ENCODE peak calls at places on chromosomes 13 and 19, in ten cellular contexts. V, W, P, L, I, A, C, Q, R and G are unnamed samples.
A peak's percentile ranks its signal among the peaks of the same experiment; 100 is the strongest.

GRCh38 chr13:32530841-32531253 is 7.7 kb downstream of the N4BP2L2 start:
- DNase-seq in V (peak; percentile 30), W (no peak), P (no peak), L (no peak), I (peak; percentile 83), A (peak; percentile 64), C (no peak), Q (peak; percentile 58), R (peak; percentile 59), G (peak; percentile 77)

GRCh38 chr13:30463820-30464495 is 1.8 kb downstream of the HMGB1 start:
- DNase-seq in V (peak; percentile 57), W (no peak), P (peak; percentile 56), L (peak; percentile 47), I (peak; percentile 50), A (peak; percentile 78), C (no peak), Q (no peak), R (peak; percentile 94), G (peak; percentile 68)

GRCh38 chr13:59176775-59177174 is 987.0 kb downstream of the DIAPH3 start:
- DNase-seq in V (no peak), W (no peak), P (no peak), L (peak; percentile 5), I (no peak), A (no peak), C (no peak), Q (no peak), R (peak; percentile 3), G (no peak)

GRCh38 chr19:17069249-17069648 is 6.0 kb downstream of the HAUS8 start:
- DNase-seq in V (no peak), W (no peak), P (no peak), L (no peak), I (no peak), A (no peak), C (no peak), Q (no peak), R (no peak), G (no peak)

GRCh38 chr13:44576396-44577235 is 486 bp upstream of the TSC22D1 start:
- DNase-seq in V (peak; percentile 26), W (no peak), P (peak; percentile 25), L (peak; percentile 20), I (no peak), A (no peak), C (peak; percentile 10), Q (no peak), R (peak; percentile 37), G (no peak)

GRCh38 chr19:42178791-42179500 is 38.5 kb downstream of the DEDD2 start:
- DNase-seq in V (no peak), W (no peak), P (no peak), L (no peak), I (no peak), A (no peak), C (no peak), Q (no peak), R (peak; percentile 22), G (no peak)

GRCh38 chr19:56423276-56423984 is 19.3 kb downstream of the ZNF583 start:
- DNase-seq in V (no peak), W (no peak), P (no peak), L (no peak), I (no peak), A (peak; percentile 16), C (no peak), Q (no peak), R (no peak), G (peak; percentile 16)

GRCh38 chr19:10593148-10593547 is 6.0 kb upstream of the AP1M2 start:
- DNase-seq in V (no peak), W (no peak), P (no peak), L (no peak), I (no peak), A (no peak), C (no peak), Q (no peak), R (no peak), G (no peak)

GRCh38 chr19:36775768-36776167 is 3.2 kb upstream of the ZNF850 start:
- DNase-seq in V (peak; percentile 20), W (no peak), P (peak; percentile 33), L (no peak), I (no peak), A (peak; percentile 19), C (no peak), Q (no peak), R (no peak), G (no peak)

GRCh38 chr19:13093407-13094284 is 9.0 kb downstream of the LYL1 start:
- DNase-seq in V (peak; percentile 91), W (peak; percentile 70), P (peak; percentile 83), L (peak; percentile 88), I (peak; percentile 78), A (peak; percentile 89), C (peak; percentile 75), Q (peak; percentile 60), R (peak; percentile 87), G (peak; percentile 89)

GRCh38 chr19:12967907-12968306 is 1.5 kb upstream of the DAND5 start:
- DNase-seq in V (no peak), W (no peak), P (no peak), L (no peak), I (peak; percentile 55), A (peak; percentile 61), C (no peak), Q (no peak), R (no peak), G (no peak)

GRCh38 chr19:33740811-33741396 is 55.8 kb upstream of the KCTD15 start:
- DNase-seq in V (no peak), W (no peak), P (no peak), L (peak; percentile 20), I (peak; percentile 38), A (peak; percentile 33), C (peak; percentile 24), Q (no peak), R (peak; percentile 38), G (peak; percentile 9)

GRCh38 chr19:39297931-39298634 is 1.9 kb downstream of the IFNL1 start:
- DNase-seq in V (no peak), W (no peak), P (no peak), L (no peak), I (no peak), A (no peak), C (no peak), Q (no peak), R (no peak), G (no peak)

GRCh38 chr13:77737583-77738200 is 40.2 kb downstream of the SLAIN1 start:
- DNase-seq in V (no peak), W (no peak), P (no peak), L (no peak), I (no peak), A (no peak), C (no peak), Q (no peak), R (no peak), G (no peak)

GRCh38 chr19:10923503-10924076 is 4.8 kb downstream of the YIPF2 start:
- DNase-seq in V (no peak), W (no peak), P (no peak), L (no peak), I (no peak), A (no peak), C (no peak), Q (no peak), R (no peak), G (no peak)

GRCh38 chr13:50080856-50081105 is 65.5 kb downstream of the KCNRG start:
- DNase-seq in V (no peak), W (no peak), P (no peak), L (no peak), I (peak; percentile 27), A (peak; percentile 52), C (no peak), Q (no peak), R (peak; percentile 54), G (peak; percentile 54)

GRCh38 chr19:51439021-51439465 is 19.2 kb downstream of the SIGLEC8 start:
- DNase-seq in V (no peak), W (no peak), P (no peak), L (peak; percentile 56), I (no peak), A (peak; percentile 3), C (no peak), Q (no peak), R (peak; percentile 58), G (no peak)

GRCh38 chr19:7288977-7289376 is 5.2 kb downstream of the INSR start:
- DNase-seq in V (no peak), W (no peak), P (no peak), L (no peak), I (no peak), A (no peak), C (no peak), Q (no peak), R (no peak), G (no peak)

GRCh38 chr13:90270231-90270630 is 1077.3 kb upstream of the MIR17HG start:
- DNase-seq in V (no peak), W (no peak), P (no peak), L (no peak), I (no peak), A (peak; percentile 37), C (no peak), Q (no peak), R (no peak), G (no peak)
- H3K4me3 ChIP-seq in V (no peak overlapping the region), W (no peak overlapping the region), P (no peak overlapping the region), L (no peak overlapping the region), I (no peak overlapping the region), A (no peak overlapping the region), C (no peak overlapping the region), Q (no peak overlapping the region), R (no peak overlapping the region), G (no peak overlapping the region)

DNA sequence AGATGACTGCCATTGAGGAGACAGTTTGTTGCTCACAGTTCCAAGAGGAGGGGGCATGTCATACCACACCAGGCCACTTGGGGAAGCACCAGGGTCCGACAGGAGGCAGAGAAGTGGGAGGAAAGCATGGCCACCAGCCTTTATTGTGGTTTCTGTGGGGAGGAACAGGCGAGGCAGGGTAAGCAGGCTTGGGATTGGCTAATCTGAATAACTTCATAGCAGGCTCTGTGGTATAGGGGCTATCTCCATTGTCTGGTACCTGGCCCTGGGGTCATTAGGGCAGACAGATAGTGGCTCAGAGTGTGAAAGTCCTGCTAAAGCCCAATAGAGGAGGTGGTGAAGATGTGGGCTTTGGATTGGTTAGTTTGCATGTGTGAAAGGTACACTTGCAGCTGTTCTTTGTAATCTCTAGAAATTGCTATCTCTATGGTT is 35.5 kb downstream of the CBY2 start:
- DNase-seq in V (no peak), W (peak; percentile 16), P (no peak), L (peak; percentile 67), I (no peak), A (no peak), C (no peak), Q (no peak), R (peak; percentile 44), G (no peak)
- TF ChIP-seq CTCF in V (no peak), W (no peak), P (no peak), L (no peak), I (no peak), A (peak; percentile 16), C (peak; percentile 32), Q (peak; percentile 18), R (peak; percentile 48), G (peak; percentile 27)

GRCh38 chr13:52447815-52448552 is 2.5 kb downstream of the VPS36 start:
- DNase-seq in V (no peak), W (no peak), P (no peak), L (no peak), I (no peak), A (no peak), C (no peak), Q (no peak), R (no peak), G (no peak)
- H3K4me3 ChIP-seq in V (no peak overlapping the region), W (no peak overlapping the region), P (peak overlapping the region; percentile 95), L (no peak overlapping the region), I (no peak overlapping the region), A (no peak overlapping the region), C (no peak overlapping the region), Q (peak overlapping the region; percentile 25), R (no peak overlapping the region), G (no peak overlapping the region)

DNA sequence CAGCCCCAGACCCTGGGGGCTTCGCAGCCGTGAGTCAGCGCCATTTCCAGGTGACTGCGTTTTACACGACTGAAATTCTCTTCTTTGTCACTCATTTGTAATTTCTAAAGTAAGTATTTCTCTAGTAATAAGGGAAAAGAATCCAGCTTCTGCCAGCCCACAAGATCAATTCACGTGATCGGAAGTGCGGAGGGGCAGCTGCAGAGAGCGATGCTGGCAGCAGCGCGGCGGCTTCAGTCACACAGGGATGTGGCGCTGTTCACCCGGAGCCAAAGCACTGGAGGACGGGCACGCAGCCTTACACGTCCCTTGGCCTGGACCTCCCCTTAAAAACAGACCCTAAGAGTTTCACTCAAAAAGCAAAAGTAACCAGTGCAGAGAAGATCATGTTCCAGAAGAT is 18.4 kb downstream of the GRTP1 start:
- DNase-seq in V (no peak), W (no peak), P (no peak), L (no peak), I (no peak), A (no peak), C (no peak), Q (no peak), R (no peak), G (no peak)
- TF ChIP-seq CTCF in V (no peak), W (no peak), P (no peak), L (no peak), I (no peak), A (no peak), C (no peak), Q (no peak), R (no peak), G (no peak)